ENCODE peak calls at places on chromosomes 13 and 19, in six cellular contexts. D is NCI-H2029 treated with DMSO at 0.1 percent for 48 hours; E is chondrocyte; O is breast epithelium; R is activated CD4-positive, alpha-beta T cell treated with anti-CD3 and anti-CD28 coated beads for 1 hour; U is T47D. C is an unnamed sample.

GRCh38 chr13:20128459-20128927 is 32.4 kb downstream of the GJA3 start:
- DNase-seq in D (no peak), E (no peak), O (no peak), R (no peak), U (peak), C (no peak)

GRCh38 chr13:43614063-43614462 is 172.7 kb downstream of the ENOX1 start:
- DNase-seq in D (no peak), E (no peak), O (no peak), R (no peak), U (no peak), C (no peak)

GRCh38 chr13:78587395-78587794 is 16.0 kb downstream of the POU4F1 start:
- DNase-seq in D (no peak), E (no peak), O (no peak), R (no peak), U (no peak), C (no peak)

GRCh38 chr19:50490991-50491472 is 14.4 kb upstream of the GARIN5A start:
- DNase-seq in D (no peak), E (peak), O (no peak), R (no peak), U (no peak), C (no peak)

GRCh38 chr19:15195381-15195964 is 5.3 kb downstream of the NOTCH3 start:
- DNase-seq in D (peak), E (no peak), O (peak), R (no peak), U (peak), C (peak)

GRCh38 chr13:30464496-30465351 is 1.0 kb downstream of the HMGB1 start:
- DNase-seq in D (no peak), E (no peak), O (peak), R (peak), U (peak), C (peak)

GRCh38 chr13:30659980-30660379 is 42.3 kb downstream of the USPL1 start:
- DNase-seq in D (no peak), E (no peak), O (no peak), R (no peak), U (no peak), C (no peak)

GRCh38 chr13:45847554-45848224 is 3.9 kb downstream of the SIAH3 start:
- DNase-seq in D (peak), E (no peak), O (no peak), R (no peak), U (no peak), C (no peak)

GRCh38 chr19:46610851-46611770 is 10.0 kb downstream of the CALM3 start:
- DNase-seq in D (no peak), E (peak), O (no peak), R (peak), U (no peak), C (no peak)

GRCh38 chr13:62799038-62799535 is 1383.4 kb upstream of the PCDH20 start:
- DNase-seq in D (no peak), E (peak), O (no peak), R (no peak), U (no peak), C (no peak)

GRCh38 chr19:54164369-54165068 is 5.0 kb upstream of the LENG1 start:
- DNase-seq in D (peak), E (no peak), O (no peak), R (peak), U (no peak), C (peak)

GRCh38 chr13:114269281-114269770 is 12.1 kb upstream of the UPF3A start:
- DNase-seq in D (no peak), E (no peak), O (no peak), R (no peak), U (no peak), C (no peak)

GRCh38 chr19:2602391-2603181 is 99.9 kb downstream of the GNG7 start:
- DNase-seq in D (peak), E (peak), O (peak), R (no peak), U (peak), C (no peak)

GRCh38 chr19:23312515-23312914 is 62.3 kb upstream of the ZNF724 start:
- DNase-seq in D (no peak), E (no peak), O (no peak), R (no peak), U (no peak), C (no peak)

GRCh38 chr13:79675931-79676658 is 195.1 kb downstream of the NDFIP2 start:
- DNase-seq in D (no peak), E (no peak), O (no peak), R (no peak), U (peak), C (no peak)

C was measured in NCI-H774.